ENCODE peak calls at places on chromosome 22, in four cellular contexts. One of them, this sample, is unnamed.

GRCh38 chr22:42803454-42803853 is 53.6 kb downstream of the ARFGAP3 start:
- DNase-seq in amniotic stem cell: no peak
- DNase-seq in T-helper 17 cell: no peak
- DNase-seq in fibroblast of the aortic adventitia: no peak
- DNase-seq in this sample: no peak

GRCh38 chr22:20145206-20145831 is 5.5 kb downstream of the CCDC188 start:
- DNase-seq in amniotic stem cell: no peak
- DNase-seq in T-helper 17 cell: no peak
- DNase-seq in fibroblast of the aortic adventitia: no peak
- DNase-seq in this sample: no peak

GRCh38 chr22:45645526-45646414 is 25.9 kb upstream of the ATXN10 start:
- DNase-seq in amniotic stem cell: peak; percentile 14
- DNase-seq in T-helper 17 cell: peak; percentile 83
- DNase-seq in fibroblast of the aortic adventitia: peak; percentile 38
- DNase-seq in this sample: peak; percentile 26

GRCh38 chr22:47420211-47420610 is 657.8 kb downstream of the TBC1D22A start:
- DNase-seq in amniotic stem cell: no peak
- DNase-seq in T-helper 17 cell: no peak
- DNase-seq in fibroblast of the aortic adventitia: no peak
- DNase-seq in this sample: no peak

GRCh38 chr22:20131593-20131855 is at the start of gene ZDHHC8:
- DNase-seq in amniotic stem cell: no peak
- DNase-seq in T-helper 17 cell: no peak
- DNase-seq in fibroblast of the aortic adventitia: no peak
- DNase-seq in this sample: peak; percentile 20

GRCh38 chr22:30829901-30830550 is 135.4 kb downstream of the OSBP2 start:
- DNase-seq in amniotic stem cell: peak; percentile 89
- DNase-seq in T-helper 17 cell: no peak
- DNase-seq in fibroblast of the aortic adventitia: peak; percentile 96
- DNase-seq in this sample: peak; percentile 89

GRCh38 chr22:43911351-43911750 is 12.3 kb upstream of the PNPLA3 start:
- DNase-seq in amniotic stem cell: no peak
- DNase-seq in T-helper 17 cell: no peak
- DNase-seq in fibroblast of the aortic adventitia: no peak
- DNase-seq in this sample: no peak

GRCh38 chr22:36617694-36618522 is 85.6 kb downstream of the CACNG2 start:
- DNase-seq in amniotic stem cell: no peak
- DNase-seq in T-helper 17 cell: no peak
- DNase-seq in fibroblast of the aortic adventitia: no peak
- DNase-seq in this sample: no peak

GRCh38 chr22:50205781-50206569 is 5.2 kb downstream of the SELENOO start:
- DNase-seq in amniotic stem cell: no peak
- DNase-seq in T-helper 17 cell: no peak
- DNase-seq in fibroblast of the aortic adventitia: no peak
- DNase-seq in this sample: no peak

This sample was measured in fibroblast of gingiva.